ENCODE peak calls at places on chromosomes 16 and 17, in six cellular contexts. A, F, M, P, X and Z are unnamed samples.

GRCh38 chr17:82568997-82569393 is 49.5 kb downstream of the FOXK2 start:
- DNase-seq in X (no peak), F (no peak), A (peak; percentile 18), M (no peak), P (no peak), Z (no peak)

GRCh38 chr16:3665508-3665907 is 11.0 kb downstream of the DNASE1 start:
- DNase-seq in P (no peak), A (no peak), F (no peak), M (no peak), X (no peak), Z (no peak)

GRCh38 chr16:82882982-82883863 is 256.5 kb downstream of the CDH13 start:
- DNase-seq in F (no peak), M (no peak), A (no peak), X (no peak), P (no peak), Z (no peak)

GRCh38 chr17:9363440-9364350 is 211.9 kb downstream of the STX8 start:
- DNase-seq in A (no peak), M (peak; percentile 50), F (no peak), X (no peak), P (peak; percentile 7), Z (peak; percentile 56)

GRCh38 chr17:80160536-80160935 is 9.3 kb upstream of the CARD14 start:
- DNase-seq in M (no peak), P (no peak), X (no peak), F (no peak), A (peak; percentile 52), Z (no peak)

GRCh38 chr16:21302898-21303528 is 24.9 kb upstream of the CRYM start:
- DNase-seq in A (no peak), M (peak; percentile 69), F (no peak), X (peak; percentile 60), P (peak; percentile 28), Z (peak; percentile 91)

GRCh38 chr16:68732741-68733399 is 4.2 kb upstream of the CDH1 start:
- DNase-seq in X (no peak), P (no peak), F (no peak), M (no peak), A (no peak), Z (no peak)

GRCh38 chr16:83633285-83633684 is 174.5 kb upstream of the HSBP1 start:
- DNase-seq in M (no peak), F (no peak), P (no peak), A (no peak), X (no peak), Z (no peak)

GRCh38 chr17:9241371-9241712 is 220.0 kb downstream of the NTN1 start:
- DNase-seq in A (peak; percentile 68), F (no peak), P (no peak), X (peak; percentile 45), M (no peak), Z (peak; percentile 31)

DNA sequence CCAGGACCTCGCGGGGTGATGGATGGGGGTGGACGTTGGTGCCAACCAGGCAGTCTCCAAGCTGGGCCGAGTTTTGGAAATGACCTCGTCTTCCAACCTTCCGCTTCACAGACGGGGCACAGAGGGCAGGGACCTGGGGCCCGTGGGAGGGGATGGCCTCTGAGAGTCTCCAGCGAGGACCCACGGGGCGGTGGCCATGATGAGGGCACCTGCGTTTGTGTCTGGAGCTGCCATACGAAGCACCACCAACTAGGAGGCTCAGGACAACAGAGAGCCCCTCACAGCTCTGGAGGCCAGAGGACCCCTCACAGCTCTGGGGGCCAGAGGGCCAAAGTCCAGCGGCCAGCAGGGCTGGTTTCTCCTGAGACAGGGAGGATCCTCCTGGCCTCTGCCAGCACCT is 26.5 kb downstream of the SOX8 start:
- DNase-seq in M (no peak), F (no peak), A (no peak), P (no peak), X (no peak), Z (no peak)
- H3K4me2 ChIP-seq in M (no peak overlapping the region), F (no peak overlapping the region), A (no peak overlapping the region), P (no peak overlapping the region), X (no peak overlapping the region), Z (no peak overlapping the region)

DNA sequence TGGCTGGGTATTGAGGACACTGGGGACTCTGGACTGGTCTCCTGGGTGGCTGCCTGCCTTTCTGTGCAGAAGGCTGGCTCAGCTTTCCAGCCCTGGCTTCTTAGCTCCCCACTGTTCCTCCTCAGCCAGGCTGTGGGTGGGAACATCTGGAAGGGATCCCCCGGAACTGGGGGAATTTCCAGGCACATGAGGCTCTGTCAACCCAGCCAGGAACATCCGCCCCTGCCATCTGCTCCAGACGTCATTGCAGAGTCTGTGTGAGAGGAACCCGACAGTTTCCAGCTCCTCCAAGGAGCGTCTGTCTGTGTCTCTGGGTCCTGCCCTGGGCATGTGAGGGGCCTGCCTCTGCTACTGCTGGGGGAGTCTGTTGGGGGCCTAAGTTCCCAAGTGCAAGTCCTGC is 36.2 kb upstream of the CRHR1 start:
- DNase-seq in X (no peak), A (no peak), M (no peak), P (no peak), F (no peak), Z (no peak)
- H3K27me3 ChIP-seq in X (peaks cover 27% of the 10 kb centered on the region), A (peaks cover 31% of the 10 kb centered on the region), M (peaks cover 99% of the 10 kb centered on the region), P (peaks cover 27% of the 10 kb centered on the region), F (peaks cover 87% of the 10 kb centered on the region), Z (peaks cover 25% of the 10 kb centered on the region)

GRCh38 chr16:63976345-63976744 is 1145.5 kb downstream of the CDH11 start:
- DNase-seq in P (no peak), F (no peak), X (no peak), A (no peak), M (no peak), Z (no peak)

GRCh38 chr16:63982156-63982555 is 1139.7 kb downstream of the CDH11 start:
- DNase-seq in M (no peak), P (no peak), X (no peak), A (no peak), F (peak; percentile 78), Z (no peak)

GRCh38 chr16:63983401-63983800 is 1138.5 kb downstream of the CDH11 start:
- DNase-seq in A (no peak), F (no peak), X (peak; percentile 16), P (no peak), M (peak; percentile 44), Z (no peak)

GRCh38 chr16:63978240-63978639 is 1143.6 kb downstream of the CDH11 start:
- DNase-seq in A (no peak), F (no peak), P (no peak), M (no peak), X (no peak), Z (no peak)

GRCh38 chr16:63981639-63982038 is 1140.2 kb downstream of the CDH11 start:
- DNase-seq in M (no peak), A (no peak), X (no peak), P (no peak), F (peak; percentile 89), Z (no peak)
- TF ChIP-seq EZH2phosphoT487 in M (no peak), A (no peak), X (no peak), P (no peak), F (peak; percentile 14), Z (no peak)

DNA sequence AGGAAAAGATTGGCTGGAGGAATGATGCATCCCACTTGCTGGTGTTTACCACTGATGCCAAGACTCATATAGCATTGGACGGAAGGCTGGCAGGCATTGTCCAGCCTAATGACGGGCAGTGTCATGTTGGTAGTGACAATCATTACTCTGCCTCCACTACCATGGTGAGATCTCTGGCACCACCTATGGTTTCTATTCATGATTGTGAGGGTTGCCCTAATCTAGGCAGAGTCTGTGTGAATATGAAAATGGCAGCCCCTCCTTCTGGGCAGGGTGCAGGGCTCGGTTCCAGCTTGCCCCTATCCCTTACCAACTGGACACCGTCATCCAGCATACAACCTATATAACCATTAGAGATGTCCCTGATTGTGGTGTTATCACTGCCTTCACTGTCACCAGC is 33.4 kb downstream of the ITGB3 start:
- DNase-seq in F (no peak), A (no peak), M (no peak), P (no peak), X (no peak), Z (no peak)
- H3K4me2 ChIP-seq in F (no peak overlapping the region), A (no peak overlapping the region), M (no peak overlapping the region), P (no peak overlapping the region), X (no peak overlapping the region), Z (no peak overlapping the region)

GRCh38 chr16:77190190-77190477 is 856 bp upstream of the MON1B start:
- DNase-seq in A (no peak), X (no peak), F (no peak), P (no peak), M (no peak), Z (peak; percentile 6)

GRCh38 chr16:77194295-77195231 is 3.6 kb downstream of the MON1B start:
- DNase-seq in P (no peak), A (no peak), F (no peak), X (no peak), M (no peak), Z (no peak)

GRCh38 chr16:77190478-77191258 is at the start of gene MON1B:
- DNase-seq in F (peak; percentile 98), M (peak; percentile 94), A (peak; percentile 96), X (peak; percentile 98), P (peak; percentile 98), Z (peak; percentile 99)

GRCh38 chr16:77193377-77193776 is 2.4 kb downstream of the MON1B start:
- DNase-seq in X (no peak), A (no peak), F (no peak), P (no peak), M (no peak), Z (no peak)

GRCh38 chr16:77191259-77191969 is 424 bp downstream of the MON1B start:
- DNase-seq in P (no peak), A (peak; percentile 48), F (peak; percentile 37), X (peak; percentile 26), M (no peak), Z (no peak)
- H3K27me3 ChIP-seq in P (no peaks in the 10 kb centered on the region), A (no peaks in the 10 kb centered on the region), F (no peaks in the 10 kb centered on the region), X (no peaks in the 10 kb centered on the region), M (no peaks in the 10 kb centered on the region), Z (no peaks in the 10 kb centered on the region)

GRCh38 chr17:64328875-64329405 is 61.7 kb downstream of the PECAM1 start:
- DNase-seq in A (no peak), M (no peak), P (no peak), X (no peak), F (no peak), Z (no peak)
- TF ChIP-seq EZH2phosphoT487 in A (no peak), M (no peak), P (no peak), X (no peak), F (no peak), Z (no peak)

DNA sequence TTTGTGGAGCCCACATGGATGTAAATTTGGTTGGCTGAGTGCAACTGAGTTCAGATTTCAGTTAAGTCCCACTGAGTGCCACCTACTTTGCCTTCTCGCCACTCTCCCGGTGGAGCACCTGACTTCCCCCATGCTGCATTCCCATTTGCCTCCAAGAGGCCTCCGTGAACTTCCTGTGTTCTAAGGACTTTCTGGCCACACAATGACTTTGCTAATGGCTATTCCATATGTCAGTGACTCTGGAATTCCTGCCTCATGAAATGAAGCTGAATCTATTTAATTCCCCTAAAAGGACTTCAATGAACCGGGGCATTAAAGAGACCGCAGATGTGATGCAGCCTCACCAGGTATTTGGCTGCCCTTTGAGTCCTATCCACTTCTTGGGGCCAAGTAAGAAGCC is 29.9 kb downstream of the ABCC12 start:
- DNase-seq in X (no peak), A (no peak), M (no peak), P (no peak), F (no peak), Z (no peak)
- H3K4me2 ChIP-seq in X (no peak overlapping the region), A (peak overlapping the region; percentile 24), M (no peak overlapping the region), P (no peak overlapping the region), F (no peak overlapping the region), Z (no peak overlapping the region)